ENCODE peak calls at places on chromosome 1, in five cellular contexts. K is GM04503, P is HTR-8/SVneo, M is ureter, Y is skeletal muscle cell. F is an unnamed sample.

GRCh38 chr1:152053375-152053774 is 16.6 kb upstream of the S100A11 start:
- DNase-seq in K (no peak), P (no peak), M (no peak), Y (no peak), F (no peak)

GRCh38 chr1:39104158-39105060 is 78.3 kb downstream of the NDUFS5 start:
- DNase-seq in K (no peak), P (no peak), M (no peak), Y (no peak), F (peak)

GRCh38 chr1:36576118-36576517 is 93.4 kb upstream of the CSF3R start:
- DNase-seq in K (no peak), P (peak), M (no peak), Y (no peak), F (peak)

GRCh38 chr1:206963119-206963712 is 7.0 kb downstream of the FCAMR start:
- DNase-seq in K (no peak), P (no peak), M (no peak), Y (no peak), F (no peak)

GRCh38 chr1:189117072-189117770 is 1360.4 kb downstream of the BRINP3 start:
- DNase-seq in K (no peak), P (no peak), M (no peak), Y (no peak), F (no peak)

GRCh38 chr1:201882665-201883132 is 6.0 kb upstream of the SHISA4 start:
- DNase-seq in K (peak), P (peak), M (peak), Y (peak), F (no peak)

GRCh38 chr1:13628218-13628617 is 44.6 kb downstream of the PDPN start:
- DNase-seq in K (no peak), P (no peak), M (no peak), Y (no peak), F (no peak)

GRCh38 chr1:218345673-218346390 is 696 bp downstream of the TGFB2 start:
- DNase-seq in K (no peak), P (no peak), M (peak), Y (no peak), F (peak)